ENCODE peak calls at places on chromosomes 7 and 10, in ten cellular contexts. One of them, this sample, is unnamed.

GRCh38 chr7:29377718-29378117 is 183.1 kb downstream of the CHN2 start:
- DNase-seq in left kidney: no peak
- DNase-seq in DMS79: no peak
- DNase-seq in HFFc6: no peak
- DNase-seq in ACHN: no peak
- DNase-seq in psoas muscle: no peak
- DNase-seq in KG1: no peak
- DNase-seq in effector memory CD8-positive, alpha-beta T cell: no peak
- DNase-seq in RCC 7860: no peak
- DNase-seq in HT1080: no peak
- DNase-seq in this sample: no peak

GRCh38 chr7:30135551-30136271 is 925 bp downstream of the MTURN start:
- DNase-seq in left kidney: peak
- DNase-seq in DMS79: peak
- DNase-seq in HFFc6: peak
- DNase-seq in ACHN: peak
- DNase-seq in psoas muscle: peak
- DNase-seq in KG1: no peak
- DNase-seq in effector memory CD8-positive, alpha-beta T cell: peak
- DNase-seq in RCC 7860: no peak
- DNase-seq in HT1080: peak
- DNase-seq in this sample: peak

GRCh38 chr10:59435707-59436106 is 73.4 kb upstream of the FAM13C start:
- DNase-seq in left kidney: no peak
- DNase-seq in DMS79: no peak
- DNase-seq in HFFc6: no peak
- DNase-seq in ACHN: no peak
- DNase-seq in psoas muscle: no peak
- DNase-seq in KG1: no peak
- DNase-seq in effector memory CD8-positive, alpha-beta T cell: no peak
- DNase-seq in RCC 7860: no peak
- DNase-seq in HT1080: no peak
- DNase-seq in this sample: no peak

GRCh38 chr7:70506463-70506862 is 625.5 kb upstream of the GALNT17 start:
- DNase-seq in left kidney: peak
- DNase-seq in DMS79: no peak
- DNase-seq in HFFc6: no peak
- DNase-seq in ACHN: no peak
- DNase-seq in psoas muscle: no peak
- DNase-seq in KG1: no peak
- DNase-seq in effector memory CD8-positive, alpha-beta T cell: no peak
- DNase-seq in RCC 7860: no peak
- DNase-seq in HT1080: peak
- DNase-seq in this sample: peak

GRCh38 chr10:69458426-69459100 is 7.3 kb downstream of the TSPAN15 start:
- DNase-seq in left kidney: no peak
- DNase-seq in DMS79: no peak
- DNase-seq in HFFc6: no peak
- DNase-seq in ACHN: peak
- DNase-seq in psoas muscle: peak
- DNase-seq in KG1: no peak
- DNase-seq in effector memory CD8-positive, alpha-beta T cell: no peak
- DNase-seq in RCC 7860: no peak
- DNase-seq in HT1080: no peak
- DNase-seq in this sample: peak

GRCh38 chr10:66283064-66283463 is 642.8 kb upstream of the LRRTM3 start:
- DNase-seq in left kidney: no peak
- DNase-seq in DMS79: no peak
- DNase-seq in HFFc6: no peak
- DNase-seq in ACHN: no peak
- DNase-seq in psoas muscle: no peak
- DNase-seq in KG1: no peak
- DNase-seq in effector memory CD8-positive, alpha-beta T cell: no peak
- DNase-seq in RCC 7860: no peak
- DNase-seq in HT1080: no peak
- DNase-seq in this sample: no peak

GRCh38 chr10:61480226-61480625 is 27.0 kb upstream of the TMEM26 start:
- DNase-seq in left kidney: no peak
- DNase-seq in DMS79: no peak
- DNase-seq in HFFc6: no peak
- DNase-seq in ACHN: no peak
- DNase-seq in psoas muscle: no peak
- DNase-seq in KG1: no peak
- DNase-seq in effector memory CD8-positive, alpha-beta T cell: no peak
- DNase-seq in RCC 7860: no peak
- DNase-seq in HT1080: no peak
- DNase-seq in this sample: no peak

GRCh38 chr7:138075350-138075749 is 909 bp upstream of the AKR1D1 start:
- DNase-seq in left kidney: no peak
- DNase-seq in DMS79: no peak
- DNase-seq in HFFc6: no peak
- DNase-seq in ACHN: no peak
- DNase-seq in psoas muscle: no peak
- DNase-seq in KG1: no peak
- DNase-seq in effector memory CD8-positive, alpha-beta T cell: no peak
- DNase-seq in RCC 7860: no peak
- DNase-seq in HT1080: no peak
- DNase-seq in this sample: no peak

GRCh38 chr7:78558571-78558970 is 760.0 kb downstream of the PHTF2 start:
- DNase-seq in left kidney: no peak
- DNase-seq in DMS79: no peak
- DNase-seq in HFFc6: no peak
- DNase-seq in ACHN: no peak
- DNase-seq in psoas muscle: no peak
- DNase-seq in KG1: no peak
- DNase-seq in effector memory CD8-positive, alpha-beta T cell: no peak
- DNase-seq in RCC 7860: no peak
- DNase-seq in HT1080: peak
- DNase-seq in this sample: no peak

GRCh38 chr10:78726171-78726570 is 342.6 kb upstream of the ZMIZ1 start:
- DNase-seq in left kidney: no peak
- DNase-seq in DMS79: no peak
- DNase-seq in HFFc6: no peak
- DNase-seq in ACHN: no peak
- DNase-seq in psoas muscle: no peak
- DNase-seq in KG1: no peak
- DNase-seq in effector memory CD8-positive, alpha-beta T cell: no peak
- DNase-seq in RCC 7860: no peak
- DNase-seq in HT1080: no peak
- DNase-seq in this sample: no peak

GRCh38 chr10:76072384-76072783 is 641.0 kb downstream of the LRMDA start:
- DNase-seq in left kidney: no peak
- DNase-seq in DMS79: no peak
- DNase-seq in HFFc6: no peak
- DNase-seq in ACHN: no peak
- DNase-seq in psoas muscle: no peak
- DNase-seq in KG1: no peak
- DNase-seq in effector memory CD8-positive, alpha-beta T cell: no peak
- DNase-seq in RCC 7860: no peak
- DNase-seq in HT1080: no peak
- DNase-seq in this sample: no peak

GRCh38 chr7:146106319-146106718 is 10.3 kb upstream of the CNTNAP2 start:
- DNase-seq in left kidney: no peak
- DNase-seq in DMS79: no peak
- DNase-seq in HFFc6: no peak
- DNase-seq in ACHN: no peak
- DNase-seq in psoas muscle: no peak
- DNase-seq in KG1: no peak
- DNase-seq in effector memory CD8-positive, alpha-beta T cell: no peak
- DNase-seq in RCC 7860: no peak
- DNase-seq in HT1080: no peak
- DNase-seq in this sample: no peak

GRCh38 chr7:15446280-15446679 is 115.5 kb downstream of the AGMO start:
- DNase-seq in left kidney: no peak
- DNase-seq in DMS79: no peak
- DNase-seq in HFFc6: no peak
- DNase-seq in ACHN: no peak
- DNase-seq in psoas muscle: no peak
- DNase-seq in KG1: no peak
- DNase-seq in effector memory CD8-positive, alpha-beta T cell: no peak
- DNase-seq in RCC 7860: no peak
- DNase-seq in HT1080: no peak
- DNase-seq in this sample: no peak

GRCh38 chr7:73725703-73726466 is 6.4 kb upstream of the STX1A start:
- DNase-seq in left kidney: peak
- DNase-seq in DMS79: peak
- DNase-seq in HFFc6: peak
- DNase-seq in ACHN: peak
- DNase-seq in psoas muscle: peak
- DNase-seq in KG1: peak
- DNase-seq in effector memory CD8-positive, alpha-beta T cell: peak
- DNase-seq in RCC 7860: peak
- DNase-seq in HT1080: peak
- DNase-seq in this sample: peak

GRCh38 chr10:108789911-108790310 is 1133.4 kb downstream of the XPNPEP1 start:
- DNase-seq in left kidney: no peak
- DNase-seq in DMS79: no peak
- DNase-seq in HFFc6: peak
- DNase-seq in ACHN: no peak
- DNase-seq in psoas muscle: no peak
- DNase-seq in KG1: no peak
- DNase-seq in effector memory CD8-positive, alpha-beta T cell: no peak
- DNase-seq in RCC 7860: peak
- DNase-seq in HT1080: peak
- DNase-seq in this sample: no peak

GRCh38 chr10:68318331-68319059 is 13.4 kb upstream of the HNRNPH3 start:
- DNase-seq in left kidney: no peak
- DNase-seq in DMS79: no peak
- DNase-seq in HFFc6: no peak
- DNase-seq in ACHN: no peak
- DNase-seq in psoas muscle: no peak
- DNase-seq in KG1: no peak
- DNase-seq in effector memory CD8-positive, alpha-beta T cell: no peak
- DNase-seq in RCC 7860: no peak
- DNase-seq in HT1080: no peak
- DNase-seq in this sample: no peak

GRCh38 chr7:107874605-107875446 is 16.2 kb upstream of the DLD start:
- DNase-seq in left kidney: peak
- DNase-seq in DMS79: peak
- DNase-seq in HFFc6: peak
- DNase-seq in ACHN: peak
- DNase-seq in psoas muscle: no peak
- DNase-seq in KG1: no peak
- DNase-seq in effector memory CD8-positive, alpha-beta T cell: peak
- DNase-seq in RCC 7860: peak
- DNase-seq in HT1080: peak
- DNase-seq in this sample: peak

GRCh38 chr7:139568813-139569490 is 45.5 kb downstream of the CLEC2L start:
- DNase-seq in left kidney: no peak
- DNase-seq in DMS79: no peak
- DNase-seq in HFFc6: no peak
- DNase-seq in ACHN: no peak
- DNase-seq in psoas muscle: no peak
- DNase-seq in KG1: no peak
- DNase-seq in effector memory CD8-positive, alpha-beta T cell: no peak
- DNase-seq in RCC 7860: no peak
- DNase-seq in HT1080: no peak
- DNase-seq in this sample: no peak

GRCh38 chr10:63929826-63930467 is 408.7 kb downstream of the REEP3 start:
- DNase-seq in left kidney: no peak
- DNase-seq in DMS79: no peak
- DNase-seq in HFFc6: no peak
- DNase-seq in ACHN: no peak
- DNase-seq in psoas muscle: no peak
- DNase-seq in KG1: no peak
- DNase-seq in effector memory CD8-positive, alpha-beta T cell: no peak
- DNase-seq in RCC 7860: no peak
- DNase-seq in HT1080: peak
- DNase-seq in this sample: no peak

GRCh38 chr10:74292871-74293427 is 141.9 kb downstream of the ADK start:
- DNase-seq in left kidney: peak
- DNase-seq in DMS79: no peak
- DNase-seq in HFFc6: peak
- DNase-seq in ACHN: peak
- DNase-seq in psoas muscle: no peak
- DNase-seq in KG1: no peak
- DNase-seq in effector memory CD8-positive, alpha-beta T cell: no peak
- DNase-seq in RCC 7860: peak
- DNase-seq in HT1080: peak
- DNase-seq in this sample: peak

GRCh38 chr7:16078076-16078952 is 343.0 kb downstream of the CRPPA start:
- DNase-seq in left kidney: peak
- DNase-seq in DMS79: no peak
- DNase-seq in HFFc6: peak
- DNase-seq in ACHN: peak
- DNase-seq in psoas muscle: no peak
- DNase-seq in KG1: peak
- DNase-seq in effector memory CD8-positive, alpha-beta T cell: no peak
- DNase-seq in RCC 7860: peak
- DNase-seq in HT1080: peak
- DNase-seq in this sample: peak

GRCh38 chr7:18177815-18178660 is 150.4 kb upstream of the PRPS1L1 start:
- DNase-seq in left kidney: no peak
- DNase-seq in DMS79: no peak
- DNase-seq in HFFc6: no peak
- DNase-seq in ACHN: no peak
- DNase-seq in psoas muscle: no peak
- DNase-seq in KG1: peak
- DNase-seq in effector memory CD8-positive, alpha-beta T cell: no peak
- DNase-seq in RCC 7860: no peak
- DNase-seq in HT1080: peak
- DNase-seq in this sample: peak

GRCh38 chr7:81234896-81235295 is 316.0 kb upstream of the SEMA3C start:
- DNase-seq in left kidney: no peak
- DNase-seq in DMS79: peak
- DNase-seq in HFFc6: no peak
- DNase-seq in ACHN: no peak
- DNase-seq in psoas muscle: no peak
- DNase-seq in KG1: no peak
- DNase-seq in effector memory CD8-positive, alpha-beta T cell: no peak
- DNase-seq in RCC 7860: no peak
- DNase-seq in HT1080: no peak
- DNase-seq in this sample: no peak

GRCh38 chr7:26049081-26049480 is 102.9 kb upstream of the NFE2L3 start:
- DNase-seq in left kidney: no peak
- DNase-seq in DMS79: no peak
- DNase-seq in HFFc6: no peak
- DNase-seq in ACHN: peak
- DNase-seq in psoas muscle: no peak
- DNase-seq in KG1: no peak
- DNase-seq in effector memory CD8-positive, alpha-beta T cell: no peak
- DNase-seq in RCC 7860: peak
- DNase-seq in HT1080: no peak
- DNase-seq in this sample: no peak

GRCh38 chr10:11012476-11012875 is 5.2 kb upstream of the CELF2 start:
- DNase-seq in left kidney: peak
- DNase-seq in DMS79: no peak
- DNase-seq in HFFc6: no peak
- DNase-seq in ACHN: no peak
- DNase-seq in psoas muscle: peak
- DNase-seq in KG1: no peak
- DNase-seq in effector memory CD8-positive, alpha-beta T cell: no peak
- DNase-seq in RCC 7860: no peak
- DNase-seq in HT1080: no peak
- DNase-seq in this sample: no peak

This sample was measured in Daoy.